ENCODE peak calls at places on chromosomes 3 and 15, in six cellular contexts. I is GM23248, Q is neural progenitor cell, Z is MM.1S, R is HCT116, J is hepatocyte. T is an unnamed sample.
A peak's percentile ranks its signal among the peaks of the same experiment; 100 is the strongest.

GRCh38 chr15:99123706-99124451 is 19.0 kb downstream of the SYNM start:
- DNase-seq in R (peak; percentile 86), Q (peak; percentile 55), I (peak; percentile 98), J (peak; percentile 92), Z (peak; percentile 45), T (peak; percentile 47)

GRCh38 chr3:172586447-172586846 is 63.2 kb upstream of the TNFSF10 start:
- DNase-seq in R (no peak), I (no peak), J (no peak), Z (no peak), Q (no peak), T (no peak)

GRCh38 chr3:156825795-156826143 is 384 bp upstream of the LEKR1 start:
- DNase-seq in R (no peak), Z (no peak), Q (no peak), I (no peak), J (no peak), T (no peak)

GRCh38 chr15:71747128-71748083 is 62.9 kb upstream of the NR2E3 start:
- DNase-seq in I (peak; percentile 91), J (peak; percentile 60), Q (no peak), R (peak; percentile 90), Z (no peak), T (no peak)

GRCh38 chr3:175121225-175121624 is 262.1 kb downstream of the NAALADL2 start:
- DNase-seq in R (peak; percentile 7), I (no peak), J (peak; percentile 26), Q (peak; percentile 3), Z (peak; percentile 33), T (peak; percentile 58)

GRCh38 chr15:58952751-58953150 is 19.3 kb upstream of the SLTM start:
- DNase-seq in Q (no peak), R (no peak), I (peak; percentile 58), J (no peak), Z (peak; percentile 42), T (no peak)

GRCh38 chr3:189685854-189686253 is 54.7 kb downstream of the TP63 start:
- DNase-seq in Z (no peak), I (peak; percentile 85), R (peak; percentile 2), Q (no peak), J (peak; percentile 17), T (no peak)

GRCh38 chr15:48596841-48597240 is 48.7 kb downstream of the FBN1 start:
- DNase-seq in J (no peak), I (no peak), R (no peak), Z (no peak), Q (no peak), T (no peak)

GRCh38 chr3:155435821-155436220 is 142.3 kb upstream of the STRIT1 start:
- DNase-seq in J (no peak), Z (no peak), I (peak; percentile 31), Q (no peak), R (no peak), T (no peak)

GRCh38 chr3:143441772-143442171 is 322.2 kb downstream of the CHST2 start:
- DNase-seq in Z (no peak), J (no peak), Q (no peak), R (no peak), I (no peak), T (no peak)

GRCh38 chr3:143443851-143444331 is 324.3 kb downstream of the CHST2 start:
- DNase-seq in R (peak; percentile 77), Q (no peak), Z (no peak), J (no peak), I (peak; percentile 98), T (no peak)

GRCh38 chr3:143442761-143443477 is 323.3 kb downstream of the CHST2 start:
- DNase-seq in I (peak; percentile 49), J (no peak), Z (no peak), R (no peak), Q (no peak), T (no peak)

GRCh38 chr3:143436231-143436930 is 316.8 kb downstream of the CHST2 start:
- DNase-seq in Q (no peak), R (no peak), Z (no peak), I (peak; percentile 82), J (no peak), T (no peak)

GRCh38 chr3:143439785-143440184 is 320.2 kb downstream of the CHST2 start:
- DNase-seq in J (no peak), I (no peak), R (no peak), Z (no peak), Q (no peak), T (no peak)
- TF ChIP-seq EZH2phosphoT487 in J (no peak), I (no peak), R (no peak), Z (no peak), Q (no peak), T (no peak)

DNA sequence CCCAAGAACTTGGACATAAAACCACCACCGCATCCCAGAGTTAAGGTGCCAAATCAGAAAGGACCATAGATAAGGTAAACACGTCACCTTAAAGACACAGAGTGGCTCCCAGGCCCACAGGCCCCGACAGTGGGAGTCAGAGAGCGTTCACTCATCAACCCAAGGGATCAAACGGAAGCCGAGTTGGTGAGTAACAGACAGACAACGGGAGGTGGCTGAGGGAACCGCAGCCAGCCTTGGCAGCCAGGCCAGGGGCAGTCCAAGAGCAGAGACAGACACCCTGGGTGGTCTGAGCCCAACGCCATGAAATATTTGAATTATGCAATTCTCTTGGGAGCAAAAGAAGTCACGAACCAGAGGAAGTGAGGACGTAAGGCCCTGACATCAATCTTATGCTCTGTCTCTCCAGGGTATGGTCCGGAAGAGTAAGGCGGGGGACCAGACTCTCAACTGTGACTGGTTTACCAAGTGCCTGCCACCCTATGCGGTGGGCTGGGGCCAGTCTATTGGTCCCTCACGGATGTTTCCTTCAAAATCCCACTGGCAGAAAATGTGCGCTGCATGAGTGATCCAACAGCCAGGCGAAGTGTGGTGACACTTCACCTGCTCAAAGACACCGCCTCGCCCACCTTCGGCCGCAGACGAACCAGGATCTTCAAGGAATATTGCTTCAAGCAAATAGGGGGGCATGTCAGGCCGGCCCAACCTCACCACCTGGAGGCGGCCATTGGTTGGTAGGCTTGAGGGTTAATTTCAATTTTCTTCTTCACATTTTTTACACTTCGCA is 34.3 kb downstream of the TMEM44 start:
- DNase-seq in Q (no peak), R (no peak), Z (no peak), J (no peak), I (peak; percentile 92), T (no peak)
- TF ChIP-seq EZH2phosphoT487 in Q (no peak), R (no peak), Z (no peak), J (no peak), I (no peak), T (no peak)

GRCh38 chr3:5229414-5229813 is 41.9 kb downstream of the EDEM1 start:
- DNase-seq in R (no peak), I (no peak), J (no peak), Z (no peak), Q (no peak), T (no peak)
- TF ChIP-seq EZH2phosphoT487 in R (no peak), I (no peak), J (no peak), Z (no peak), Q (no peak), T (no peak)

GRCh38 chr3:45067486-45067885 is 41.4 kb downstream of the CLEC3B start:
- DNase-seq in Q (no peak), J (no peak), I (peak; percentile 24), R (no peak), Z (no peak), T (no peak)

GRCh38 chr3:45066109-45066801 is 40.2 kb downstream of the CLEC3B start:
- DNase-seq in Z (no peak), R (no peak), J (no peak), Q (no peak), I (no peak), T (no peak)

GRCh38 chr3:45065373-45065720 is 39.2 kb downstream of the CLEC3B start:
- DNase-seq in I (no peak), J (no peak), R (no peak), Q (no peak), Z (no peak), T (no peak)

GRCh38 chr3:45062697-45063070 is 36.6 kb downstream of the CLEC3B start:
- DNase-seq in Q (no peak), I (no peak), Z (no peak), R (no peak), J (no peak), T (no peak)

GRCh38 chr3:45064512-45065372 is 38.6 kb downstream of the CLEC3B start:
- DNase-seq in J (no peak), Z (no peak), I (peak; percentile 58), R (peak; percentile 23), Q (no peak), T (no peak)
- TF ChIP-seq EZH2phosphoT487 in J (no peak), Z (no peak), I (peak; percentile 27), R (no peak), Q (no peak), T (no peak)

GRCh38 chr15:52656412-52656811 is 22.8 kb downstream of the ATOSA start:
- DNase-seq in Z (peak; percentile 2), R (no peak), I (no peak), J (no peak), Q (no peak), T (no peak)

GRCh38 chr15:52658955-52659354 is 20.2 kb downstream of the ATOSA start:
- DNase-seq in J (no peak), Q (no peak), I (no peak), Z (peak; percentile 92), R (no peak), T (no peak)

GRCh38 chr15:52660192-52660591 is 19.0 kb downstream of the ATOSA start:
- DNase-seq in R (no peak), Z (no peak), J (no peak), Q (no peak), I (no peak), T (no peak)

GRCh38 chr15:52653451-52653964 is 25.7 kb downstream of the ATOSA start:
- DNase-seq in Z (no peak), R (no peak), J (peak; percentile 11), Q (peak; percentile 47), I (peak; percentile 75), T (peak; percentile 20)

DNA sequence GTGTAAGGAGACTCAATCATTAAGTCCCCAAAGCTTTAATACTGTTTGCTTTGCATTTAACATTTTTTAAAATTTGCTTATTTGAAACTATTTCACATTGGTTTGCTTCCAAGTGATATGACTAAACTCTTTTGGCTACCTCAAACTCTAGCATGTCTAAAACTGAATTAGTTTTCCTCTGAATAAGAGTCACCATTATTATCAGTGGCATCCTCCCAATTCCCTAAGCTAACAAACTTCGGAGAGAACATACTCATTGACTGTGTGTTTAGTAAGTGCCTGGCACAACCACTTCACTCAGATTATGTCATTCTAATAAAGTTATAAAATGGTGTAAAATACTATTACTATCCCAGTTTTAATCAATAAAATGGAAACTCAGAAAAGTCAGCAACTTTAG is 21.9 kb downstream of the ATOSA start:
- DNase-seq in Q (no peak), Z (no peak), R (no peak), I (peak; percentile 93), J (no peak), T (no peak)
- TF ChIP-seq EZH2phosphoT487 in Q (no peak), Z (no peak), R (no peak), I (no peak), J (no peak), T (no peak)

T was measured in GM23338.